ENCODE peak calls at places on chromosomes 5 and 9, in four cellular contexts. C is colonic mucosa; D is CD8-positive, alpha-beta T cell; E is Right ventricle myocardium superior. H is an unnamed sample.

GRCh38 chr5:96434201-96434645 is 1.2 kb upstream of the PCSK1 start:
- DNase-seq in C (peak; percentile 61), D (peak; percentile 2), E (peak; percentile 68), H (no peak)

GRCh38 chr5:14174235-14174636 is 31.1 kb downstream of the TRIO start:
- DNase-seq in C (no peak), D (no peak), E (no peak), H (no peak)

GRCh38 chr9:132984202-132985062 is 5.9 kb downstream of the GFI1B start:
- DNase-seq in C (no peak), D (no peak), E (no peak), H (no peak)

GRCh38 chr5:153753645-153754432 is 263.4 kb downstream of the GRIA1 start:
- DNase-seq in C (no peak), D (no peak), E (no peak), H (no peak)

GRCh38 chr5:142671276-142671675 is 14.6 kb downstream of the FGF1 start:
- DNase-seq in C (no peak), D (no peak), E (no peak), H (no peak)

GRCh38 chr5:111002036-111002435 is 69.5 kb upstream of the TSLP start:
- DNase-seq in C (no peak), D (no peak), E (no peak), H (no peak)

GRCh38 chr5:172002310-172002709 is 4.1 kb downstream of the FBXW11 start:
- DNase-seq in C (no peak), D (no peak), E (no peak), H (no peak)

GRCh38 chr9:129490583-129491485 is 130.1 kb downstream of the C9orf50 start:
- DNase-seq in C (no peak), D (no peak), E (peak; percentile 64), H (no peak)

GRCh38 chr5:147303251-147303650 is 68.4 kb downstream of the STK32A start:
- DNase-seq in C (no peak), D (no peak), E (no peak), H (no peak)